ENCODE peak calls at places on chromosomes 16 and 17, in four cellular contexts. Y is bronchial epithelial cell; W is OCI-M1; S is activated CD4-positive, alpha-beta T cell treated with anti-CD3 and anti-CD28 coated beads for 24 hours. G is an unnamed sample.

GRCh38 chr17:27917000-27917399 is 23.8 kb upstream of the LYRM9 start:
- DNase-seq in Y (no peak), W (no peak), S (no peak), G (no peak)

GRCh38 chr16:81786321-81786720 is 7.2 kb downstream of the PLCG2 start:
- DNase-seq in Y (peak), W (no peak), S (no peak), G (no peak)

GRCh38 chr17:21313320-21313719 is 28.8 kb downstream of the MAP2K3 start:
- DNase-seq in Y (no peak), W (no peak), S (no peak), G (no peak)

GRCh38 chr17:75869282-75870141 is 8.9 kb downstream of the TRIM47 start:
- DNase-seq in Y (peak), W (no peak), S (no peak), G (no peak)

GRCh38 chr16:4316732-4317461 is 1.0 kb downstream of the GLIS2 start:
- DNase-seq in Y (no peak), W (no peak), S (no peak), G (no peak)

GRCh38 chr16:22388101-22388644 is 13.8 kb upstream of the CDR2 start:
- DNase-seq in Y (no peak), W (peak), S (no peak), G (no peak)

GRCh38 chr17:16294560-16294959 is 58.7 kb downstream of the CENPV start:
- DNase-seq in Y (no peak), W (no peak), S (no peak), G (no peak)

GRCh38 chr17:74635418-74635817 is 11.9 kb upstream of the CD300E start:
- DNase-seq in Y (no peak), W (no peak), S (no peak), G (no peak)

GRCh38 chr17:82836823-82837357 is 2.9 kb downstream of the ZNF750 start:
- DNase-seq in Y (peak), W (no peak), S (no peak), G (no peak)

GRCh38 chr17:62778990-62779681 is 29.0 kb downstream of the MARCHF10 start:
- DNase-seq in Y (peak), W (no peak), S (no peak), G (no peak)

GRCh38 chr17:77746901-77747620 is 211.4 kb upstream of the TNRC6C start:
- DNase-seq in Y (no peak), W (no peak), S (no peak), G (no peak)

GRCh38 chr17:51185763-51186332 is 19.6 kb downstream of the NME2 start:
- DNase-seq in Y (peak), W (no peak), S (no peak), G (no peak)

GRCh38 chr17:64095144-64095882 is 34.6 kb downstream of the ERN1 start:
- DNase-seq in Y (peak), W (no peak), S (no peak), G (no peak)

GRCh38 chr17:9402590-9403199 is 172.9 kb downstream of the STX8 start:
- DNase-seq in Y (peak), W (peak), S (no peak), G (no peak)

GRCh38 chr16:81703177-81704155 is 75.6 kb upstream of the PLCG2 start:
- DNase-seq in Y (peak), W (no peak), S (no peak), G (no peak)

GRCh38 chr17:80498242-80498919 is 22.0 kb upstream of the NPTX1 start:
- DNase-seq in Y (no peak), W (no peak), S (no peak), G (no peak)

GRCh38 chr17:45394913-45395568 is 37.6 kb downstream of the ARHGAP27 start:
- DNase-seq in Y (peak), W (peak), S (peak), G (no peak)

GRCh38 chr16:87963400-87963799 is 12.2 kb downstream of the BANP start:
- DNase-seq in Y (peak), W (no peak), S (peak), G (peak)

GRCh38 chr16:12235110-12235509 is 258.6 kb downstream of the SNX29 start:
- DNase-seq in Y (no peak), W (no peak), S (no peak), G (no peak)

GRCh38 chr17:14123579-14124278 is 54.4 kb downstream of the COX10 start:
- DNase-seq in Y (no peak), W (no peak), S (no peak), G (no peak)

GRCh38 chr16:48188449-48189102 is 32.8 kb upstream of the ABCC12 start:
- DNase-seq in Y (no peak), W (peak), S (no peak), G (no peak)

GRCh38 chr16:87489434-87490045 is 3.3 kb downstream of the ZCCHC14 start:
- DNase-seq in Y (no peak), W (no peak), S (no peak), G (no peak)

GRCh38 chr16:82439678-82440293 is 187.0 kb upstream of the CDH13 start:
- DNase-seq in Y (no peak), W (peak), S (no peak), G (no peak)

GRCh38 chr17:5254903-5255521 is 20.4 kb upstream of the SCIMP start:
- DNase-seq in Y (no peak), W (no peak), S (no peak), G (no peak)

GRCh38 chr17:82536220-82537201 is 17.0 kb downstream of the FOXK2 start:
- DNase-seq in Y (peak), W (no peak), S (no peak), G (no peak)

GRCh38 chr17:17784599-17785264 is 52.1 kb downstream of the SREBF1 start:
- DNase-seq in Y (no peak), W (no peak), S (no peak), G (no peak)

GRCh38 chr17:7972131-7972785 is 30.2 kb upstream of the GUCY2D start:
- DNase-seq in Y (no peak), W (no peak), S (no peak), G (no peak)

GRCh38 chr16:48704710-48705109 is 94.7 kb upstream of the N4BP1 start:
- DNase-seq in Y (no peak), W (no peak), S (no peak), G (no peak)

GRCh38 chr17:75031972-75032895 is 14.5 kb downstream of the ATP5PD start:
- DNase-seq in Y (peak), W (peak), S (no peak), G (peak)

GRCh38 chr17:65553646-65554567 is 7.5 kb downstream of the AXIN2 start:
- DNase-seq in Y (no peak), W (no peak), S (no peak), G (no peak)

GRCh38 chr17:6072157-6072556 is 2.0 kb downstream of the WSCD1 start:
- DNase-seq in Y (peak), W (no peak), S (no peak), G (no peak)

GRCh38 chr16:50293041-50293783 is 26.9 kb downstream of the ADCY7 start:
- DNase-seq in Y (no peak), W (no peak), S (no peak), G (no peak)

GRCh38 chr17:42779304-42779941 is 987 bp upstream of the WNK4 start:
- DNase-seq in Y (no peak), W (no peak), S (no peak), G (no peak)

GRCh38 chr17:33676444-33676843 is 383.3 kb upstream of the ASIC2 start:
- DNase-seq in Y (no peak), W (no peak), S (no peak), G (no peak)

G was measured in T-helper 2 cell.